ENCODE peak calls at places on chromosomes 5 and 9, in seven cellular contexts. E, Z, G, F, J, W and X are unnamed samples.

GRCh38 chr5:58751222-58751621 is 168.3 kb downstream of the RAB3C start:
- DNase-seq in E (no peak), Z (no peak), G (no peak), F (peak; percentile 28), J (no peak), W (peak; percentile 84), X (no peak)

GRCh38 chr9:21560281-21560745 is 78.2 kb upstream of the IFNE start:
- DNase-seq in E (no peak), Z (no peak), G (no peak), F (no peak), J (no peak), W (no peak), X (no peak)

GRCh38 chr9:105216440-105217178 is 27.8 kb upstream of the SLC44A1 start:
- DNase-seq in E (no peak), Z (no peak), G (no peak), F (no peak), J (no peak), W (peak; percentile 35), X (no peak)

GRCh38 chr9:113306566-113306965 is 3.4 kb upstream of the RNF183 start:
- DNase-seq in E (no peak), Z (no peak), G (no peak), F (no peak), J (no peak), W (no peak), X (no peak)

GRCh38 chr5:191036-191948 is at the start of gene LRRC14B:
- DNase-seq in E (peak; percentile 53), Z (no peak), G (no peak), F (no peak), J (peak; percentile 98), W (no peak), X (peak; percentile 55)

GRCh38 chr5:153714732-153715287 is 224.3 kb downstream of the GRIA1 start:
- DNase-seq in E (no peak), Z (no peak), G (no peak), F (no peak), J (no peak), W (peak; percentile 42), X (no peak)

GRCh38 chr5:75053286-75054109 is 1.1 kb upstream of the GCNT4 start:
- DNase-seq in E (peak; percentile 60), Z (no peak), G (peak; percentile 91), F (peak; percentile 51), J (peak; percentile 54), W (peak; percentile 83), X (peak; percentile 32)

GRCh38 chr5:113510836-113511451 is 2.5 kb upstream of the YTHDC2 start:
- DNase-seq in E (no peak), Z (no peak), G (no peak), F (no peak), J (no peak), W (peak; percentile 70), X (peak; percentile 29)

GRCh38 chr5:139694556-139695182 is 46.5 kb downstream of the CXXC5 start:
- DNase-seq in E (no peak), Z (no peak), G (no peak), F (no peak), J (no peak), W (no peak), X (no peak)

GRCh38 chr9:113995963-113996362 is 82.1 kb downstream of the AMBP start:
- DNase-seq in E (no peak), Z (no peak), G (no peak), F (peak; percentile 19), J (no peak), W (no peak), X (no peak)

GRCh38 chr9:71245651-71246050 is 124.2 kb upstream of the TRPM3 start:
- DNase-seq in E (no peak), Z (no peak), G (no peak), F (no peak), J (no peak), W (no peak), X (no peak)

GRCh38 chr5:132272341-132273210 is 15.1 kb downstream of the PDLIM4 start:
- DNase-seq in E (peak; percentile 89), Z (no peak), G (no peak), F (peak; percentile 45), J (no peak), W (peak; percentile 48), X (peak; percentile 70)

GRCh38 chr9:21443849-21444625 is 3.8 kb downstream of the IFNA1 start:
- DNase-seq in E (no peak), Z (no peak), G (no peak), F (no peak), J (no peak), W (no peak), X (peak; percentile 37)

GRCh38 chr5:173823721-173824567 is 64.2 kb upstream of the CPEB4 start:
- DNase-seq in E (no peak), Z (peak; percentile 84), G (no peak), F (no peak), J (no peak), W (peak; percentile 81), X (no peak)

GRCh38 chr5:39205550-39205949 is 13.8 kb downstream of the FYB1 start:
- DNase-seq in E (no peak), Z (no peak), G (no peak), F (no peak), J (no peak), W (no peak), X (no peak)

GRCh38 chr5:86320266-86320665 is 297.5 kb upstream of the COX7C start:
- DNase-seq in E (no peak), Z (no peak), G (no peak), F (no peak), J (no peak), W (no peak), X (no peak)

GRCh38 chr5:171226864-171227263 is 82.2 kb upstream of the TLX3 start:
- DNase-seq in E (no peak), Z (no peak), G (no peak), F (no peak), J (no peak), W (peak; percentile 11), X (no peak)

GRCh38 chr5:171223927-171224326 is 85.1 kb upstream of the TLX3 start:
- DNase-seq in E (no peak), Z (no peak), G (no peak), F (no peak), J (no peak), W (no peak), X (no peak)

GRCh38 chr5:171221931-171222330 is 87.1 kb upstream of the TLX3 start:
- DNase-seq in E (no peak), Z (peak; percentile 15), G (no peak), F (no peak), J (no peak), W (no peak), X (no peak)

DNA sequence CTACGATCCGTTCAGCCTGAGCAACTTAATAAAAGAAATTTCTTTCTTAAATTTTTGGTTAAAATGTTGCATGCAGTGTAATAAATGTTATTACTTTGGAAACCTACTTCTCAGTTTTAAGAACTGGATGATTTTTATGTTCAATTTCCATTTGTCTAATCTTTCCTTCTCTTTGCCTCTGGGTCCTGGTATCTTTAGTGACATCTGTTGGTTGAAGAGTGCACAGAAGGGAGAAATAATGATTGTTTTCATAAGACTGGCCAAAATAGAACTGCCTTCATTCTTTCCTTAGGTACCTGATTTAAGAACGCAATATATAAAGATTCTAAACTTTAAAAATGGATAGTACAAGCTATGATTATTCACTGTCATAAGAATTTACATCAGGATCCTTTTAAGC is 83.0 kb upstream of the TLX3 start:
- DNase-seq in E (no peak), Z (no peak), G (no peak), F (no peak), J (no peak), W (peak; percentile 1), X (no peak)
- TF ChIP-seq CTCF in E (no peak), Z (peak; percentile 37), G (peak; percentile 73), F (no peak), J (no peak), W (peak; percentile 34), X (no peak)

GRCh38 chr5:146620663-146621051 is 104.7 kb upstream of the GPR151 start:
- DNase-seq in E (peak; percentile 43), Z (no peak), G (no peak), F (no peak), J (no peak), W (no peak), X (no peak)

GRCh38 chr5:146624179-146624578 is 108.2 kb upstream of the GPR151 start:
- DNase-seq in E (no peak), Z (no peak), G (no peak), F (no peak), J (no peak), W (no peak), X (no peak)

GRCh38 chr5:146623009-146623408 is 107.0 kb upstream of the GPR151 start:
- DNase-seq in E (no peak), Z (no peak), G (no peak), F (no peak), J (no peak), W (no peak), X (no peak)

GRCh38 chr5:146623657-146624056 is 107.7 kb upstream of the GPR151 start:
- DNase-seq in E (no peak), Z (no peak), G (no peak), F (no peak), J (no peak), W (no peak), X (no peak)

GRCh38 chr5:146622391-146622790 is 106.4 kb upstream of the GPR151 start:
- DNase-seq in E (no peak), Z (no peak), G (no peak), F (no peak), J (no peak), W (no peak), X (no peak)
- TF ChIP-seq CTCF in E (peak; percentile 72), Z (peak; percentile 26), G (peak; percentile 67), F (no peak), J (no peak), W (peak; percentile 25), X (no peak)

GRCh38 chr5:165232187-165232586 is 1726.8 kb downstream of the MAT2B start:
- DNase-seq in E (no peak), Z (no peak), G (no peak), F (no peak), J (no peak), W (no peak), X (no peak)

GRCh38 chr5:165228184-165228583 is 1722.8 kb downstream of the MAT2B start:
- DNase-seq in E (no peak), Z (no peak), G (no peak), F (no peak), J (no peak), W (no peak), X (no peak)

GRCh38 chr5:165232629-165233028 is 1727.2 kb downstream of the MAT2B start:
- DNase-seq in E (no peak), Z (no peak), G (no peak), F (no peak), J (no peak), W (no peak), X (no peak)

GRCh38 chr5:165224366-165224765 is 1718.9 kb downstream of the MAT2B start:
- DNase-seq in E (no peak), Z (no peak), G (no peak), F (no peak), J (no peak), W (no peak), X (no peak)

DNA sequence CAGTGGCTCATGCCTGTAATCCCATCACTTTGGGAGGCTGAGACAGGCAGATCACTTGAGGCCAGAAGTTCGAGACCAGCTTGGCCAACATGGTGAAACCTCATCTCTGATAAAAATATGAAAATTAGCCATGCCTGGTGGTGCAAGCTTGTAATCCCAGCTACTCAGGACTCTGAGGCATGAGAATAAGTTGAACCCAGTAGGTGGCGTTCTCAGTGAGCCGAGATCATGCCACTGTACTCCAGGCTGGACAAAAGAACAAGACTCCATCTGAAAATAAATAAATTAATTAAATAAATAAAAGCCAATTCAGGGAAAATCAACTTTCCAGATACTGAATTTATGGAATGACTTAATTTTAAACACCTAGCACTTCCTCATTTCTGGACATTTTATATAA is 1722.1 kb downstream of the MAT2B start:
- DNase-seq in E (no peak), Z (no peak), G (no peak), F (no peak), J (no peak), W (peak; percentile 15), X (no peak)
- TF ChIP-seq CTCF in E (no peak), Z (no peak), G (no peak), F (no peak), J (no peak), W (peak; percentile 0), X (no peak)

GRCh38 chr5:33936004-33936380 is 194 bp upstream of the RXFP3 start:
- DNase-seq in E (peak; percentile 79), Z (no peak), G (peak; percentile 93), F (peak; percentile 25), J (no peak), W (peak; percentile 47), X (peak; percentile 74)
- TF ChIP-seq CTCF in E (peak; percentile 64), Z (no peak), G (peak; percentile 46), F (peak; percentile 20), J (no peak), W (no peak), X (peak; percentile 9)